ENCODE peak calls at places on chromosomes 4 and X, in five cellular contexts. G is uterus, Y is esophagus squamous epithelium, W is suprapubic skin, H is IMR-90. M is an unnamed sample.

GRCh38 chr4:168825975-168826374 is 184.1 kb downstream of the CBR4 start:
- DNase-seq in G (no peak), W (no peak), H (peak; percentile 81), Y (no peak), M (no peak)

GRCh38 chrX:46444011-46444410 is 101.2 kb downstream of the ZNF674 start:
- DNase-seq in G (no peak), H (peak; percentile 89), W (no peak), Y (no peak), M (no peak)

GRCh38 chrX:292900-293897 is 12.0 kb downstream of the PLCXD1 start:
- DNase-seq in H (no peak), G (no peak), Y (no peak), W (peak; percentile 67), M (no peak)

GRCh38 chr4:143344774-143345173 is 8.1 kb downstream of the GAB1 start:
- DNase-seq in Y (no peak), W (no peak), H (no peak), G (no peak), M (no peak)

GRCh38 chrX:154380787-154381186 is 1.7 kb downstream of the EMD start:
- DNase-seq in Y (no peak), G (no peak), H (no peak), W (no peak), M (no peak)

GRCh38 chr4:10856271-10856670 is 171.7 kb upstream of the CLNK start:
- DNase-seq in H (no peak), G (no peak), W (no peak), Y (no peak), M (no peak)

GRCh38 chr4:113384600-113384999 is 335.1 kb downstream of the ANK2 start:
- DNase-seq in G (no peak), W (no peak), Y (no peak), H (peak; percentile 81), M (no peak)

GRCh38 chr4:169985881-169986280 is 40.3 kb downstream of the MFAP3L start:
- DNase-seq in G (no peak), W (no peak), Y (no peak), H (no peak), M (no peak)

GRCh38 chrX:63128509-63128908 is 222.6 kb downstream of the SPIN4 start:
- DNase-seq in H (peak; percentile 9), G (no peak), Y (no peak), W (no peak), M (no peak)

GRCh38 chr4:5444918-5445517 is 263.3 kb downstream of the EVC2 start:
- DNase-seq in W (peak; percentile 53), H (no peak), G (no peak), Y (no peak), M (peak; percentile 59)
- TF ChIP-seq CTCF in W (no peak), H (no peak), G (no peak), Y (no peak), M (no peak)

GRCh38 chr4:89056953-89057398 is at the start of gene FAM13A:
- DNase-seq in W (peak; percentile 87), H (peak; percentile 97), Y (peak; percentile 3), G (peak; percentile 80), M (peak; percentile 91)
- TF ChIP-seq POLR2A in W (no peak), H (no peak), Y (no peak), G (peak; percentile 25), M (no peak)

GRCh38 chr4:186021461-186022167 is 47.3 kb upstream of the TLR3 start:
- DNase-seq in Y (no peak), W (no peak), H (peak; percentile 20), G (peak; percentile 24), M (no peak)
- H3K4me3 ChIP-seq in Y (no peak overlapping the region), W (no peak overlapping the region), H (no peak overlapping the region), G (peak overlapping the region; percentile 28), M (no peak overlapping the region)

GRCh38 chrX:106997611-106998010 is 2.4 kb downstream of the MORC4 start:
- DNase-seq in G (no peak), W (no peak), H (no peak), Y (no peak), M (no peak)

GRCh38 chrX:106995678-106996077 is 4.3 kb downstream of the MORC4 start:
- DNase-seq in Y (no peak), H (no peak), G (no peak), W (no peak), M (no peak)

GRCh38 chrX:107000013-107000515 is at the start of gene MORC4:
- DNase-seq in W (peak; percentile 86), G (peak; percentile 85), H (peak; percentile 81), Y (peak; percentile 2), M (peak; percentile 76)

GRCh38 chrX:106999002-106999975 is 723 bp downstream of the MORC4 start:
- DNase-seq in H (peak; percentile 49), W (no peak), G (peak; percentile 54), Y (no peak), M (peak; percentile 92)
- TF ChIP-seq CTCF in H (peak; percentile 53), W (no peak), G (peak; percentile 57), Y (peak; percentile 34), M (no peak)

GRCh38 chr4:183505556-183506388 is 914 bp downstream of the ING2 start:
- DNase-seq in H (peak; percentile 84), G (peak; percentile 83), W (peak; percentile 93), Y (peak; percentile 46), M (peak; percentile 85)
- TF ChIP-seq POLR2A in H (peak; percentile 77), G (peak; percentile 48), W (no peak), Y (no peak), M (no peak)

GRCh38 chrX:71653344-71653743 is 14.0 kb upstream of the LOC101059915 start:
- DNase-seq in G (no peak), H (no peak), W (no peak), Y (no peak), M (no peak)
- H3K4me3 ChIP-seq in G (no peak overlapping the region), H (no peak overlapping the region), W (no peak overlapping the region), Y (no peak overlapping the region), M (no peak overlapping the region)

GRCh38 chrX:29477878-29478277 is 737.5 kb upstream of the MAGEB2 start:
- DNase-seq in G (no peak), H (no peak), W (no peak), Y (no peak), M (no peak)

DNA sequence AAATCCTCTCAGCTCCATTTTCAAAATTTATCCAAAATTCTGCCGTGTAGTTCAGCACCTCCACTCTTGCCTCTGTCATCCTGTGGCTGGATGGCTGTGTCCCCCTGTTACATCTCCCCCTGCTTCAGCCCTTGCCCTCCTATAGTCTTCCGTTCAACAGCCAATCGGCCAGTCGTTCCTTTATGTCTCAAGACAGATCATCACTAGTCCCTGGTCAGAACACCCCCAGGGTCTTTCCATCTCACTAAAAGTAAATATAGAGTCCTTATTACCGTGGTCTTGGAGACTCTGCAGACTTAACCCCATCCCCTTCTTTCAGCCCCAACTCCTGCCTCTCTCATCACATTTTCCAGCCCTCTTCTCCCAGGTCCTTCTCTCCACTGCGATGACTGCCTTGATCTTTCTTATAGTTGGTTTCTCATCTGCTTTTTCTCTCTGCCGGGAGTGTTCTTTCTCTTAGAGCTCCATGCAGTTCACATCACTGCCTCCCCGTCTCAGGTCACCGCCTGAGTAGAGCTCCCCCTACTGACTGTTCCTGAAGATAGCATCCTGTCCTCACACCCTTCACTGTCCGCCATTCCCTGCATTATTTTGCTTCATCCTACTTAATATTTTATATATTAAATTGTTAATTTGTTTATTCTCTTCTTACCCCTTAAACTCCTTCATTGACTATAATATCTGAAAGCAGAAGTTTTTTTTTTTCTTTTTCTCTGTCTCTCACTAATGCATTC is 736.9 kb upstream of the MAGEB2 start:
- DNase-seq in G (no peak), H (peak; percentile 26), W (no peak), Y (no peak), M (no peak)
- TF ChIP-seq CTCF in G (no peak), H (peak; percentile 46), W (no peak), Y (peak; percentile 34), M (no peak)

GRCh38 chr4:38612996-38613395 is 51.0 kb upstream of the KLF3 start:
- DNase-seq in Y (no peak), W (no peak), G (no peak), H (no peak), M (no peak)
- TF ChIP-seq POLR2A in Y (no peak), W (no peak), G (no peak), H (no peak), M (no peak)

GRCh38 chrX:40004916-40005289 is 92.9 kb downstream of the BCOR start:
- DNase-seq in W (no peak), H (no peak), G (no peak), Y (no peak), M (no peak)

GRCh38 chrX:40005290-40006011 is 92.3 kb downstream of the BCOR start:
- DNase-seq in Y (no peak), W (no peak), G (peak; percentile 44), H (no peak), M (no peak)

GRCh38 chrX:40003982-40004535 is 93.7 kb downstream of the BCOR start:
- DNase-seq in W (no peak), G (no peak), Y (no peak), H (no peak), M (no peak)

GRCh38 chrX:40006025-40007017 is 91.4 kb downstream of the BCOR start:
- DNase-seq in H (no peak), W (no peak), G (peak; percentile 64), Y (no peak), M (peak; percentile 87)

GRCh38 chrX:40003071-40003981 is 94.4 kb downstream of the BCOR start:
- DNase-seq in G (no peak), W (no peak), H (peak; percentile 17), Y (no peak), M (no peak)
- H3K4me3 ChIP-seq in G (no peak overlapping the region), W (no peak overlapping the region), H (no peak overlapping the region), Y (no peak overlapping the region), M (no peak overlapping the region)

M was measured in lower leg skin.